ENCODE peak calls at places on chromosomes 13 and 19, in eight cellular contexts. X, S, V, E, F, M, R and C are unnamed samples.

GRCh38 chr13:113649212-113649611 is 8.8 kb downstream of the ATP4B start:
- DNase-seq in X (no peak), E (no peak), R (no peak), M (no peak), V (no peak), S (no peak), F (peak; percentile 49), C (no peak)

GRCh38 chr19:8629996-8630683 is at the start of gene NFILZ:
- DNase-seq in S (no peak), V (no peak), X (no peak), E (no peak), R (no peak), M (no peak), F (no peak), C (no peak)

GRCh38 chr13:101649490-101650126 is 197.1 kb downstream of the ITGBL1 start:
- DNase-seq in X (no peak), E (no peak), S (no peak), R (no peak), V (no peak), M (peak; percentile 30), F (no peak), C (no peak)

GRCh38 chr19:47756627-47756929 is 11.2 kb downstream of the NOP53 start:
- DNase-seq in V (no peak), S (no peak), E (no peak), X (no peak), F (no peak), R (no peak), M (no peak), C (no peak)

GRCh38 chr13:112249644-112250610 is 126.2 kb upstream of the SPACA7 start:
- DNase-seq in V (no peak), R (no peak), X (peak; percentile 87), M (no peak), F (no peak), S (no peak), E (peak; percentile 41), C (no peak)

GRCh38 chr19:35352177-35352447 is 4.4 kb downstream of the FFAR1 start:
- DNase-seq in R (no peak), X (no peak), F (peak; percentile 13), V (no peak), S (no peak), M (no peak), E (no peak), C (no peak)

GRCh38 chr13:73038064-73038463 is 20.7 kb upstream of the KLF5 start:
- DNase-seq in F (peak; percentile 16), E (no peak), M (no peak), V (no peak), X (no peak), S (no peak), R (no peak), C (no peak)

GRCh38 chr19:32744555-32745325 is 25.2 kb downstream of the TDRD12 start:
- DNase-seq in S (no peak), E (no peak), R (no peak), M (no peak), X (no peak), V (no peak), F (no peak), C (no peak)

GRCh38 chr13:62321895-62322294 is 906.2 kb upstream of the PCDH20 start:
- DNase-seq in E (no peak), S (no peak), X (no peak), R (no peak), V (no peak), M (no peak), F (no peak), C (no peak)

GRCh38 chr19:11199517-11199916 is 2.2 kb upstream of the KANK2 start:
- DNase-seq in R (no peak), S (no peak), X (no peak), V (no peak), M (no peak), F (no peak), E (no peak), C (no peak)
- H3K27ac ChIP-seq in R (no peak overlapping the region), S (no peak overlapping the region), X (peak overlapping the region; percentile 95), V (no peak overlapping the region), M (peak overlapping the region; percentile 98), F (no peak overlapping the region), E (no peak overlapping the region), C (no peak overlapping the region)

GRCh38 chr19:38644719-38645118 is 2.7 kb upstream of the ACTN4 start:
- DNase-seq in M (no peak), F (peak; percentile 52), E (no peak), X (no peak), R (no peak), S (no peak), V (no peak), C (no peak)
- H3K27ac ChIP-seq in M (peak overlapping the region; percentile 46), F (no peak overlapping the region), E (no peak overlapping the region), X (no peak overlapping the region), R (no peak overlapping the region), S (no peak overlapping the region), V (no peak overlapping the region), C (no peak overlapping the region)

GRCh38 chr13:40666905-40667621 is 622 bp upstream of the FOXO1 start:
- DNase-seq in V (no peak), M (peak; percentile 19), E (peak; percentile 64), X (peak; percentile 95), S (no peak), R (no peak), F (peak; percentile 70), C (no peak)

GRCh38 chr13:40667622-40667978 is 1.2 kb upstream of the FOXO1 start:
- DNase-seq in R (no peak), E (no peak), S (no peak), V (no peak), X (no peak), M (no peak), F (peak; percentile 85), C (no peak)

GRCh38 chr13:40665754-40666057 is 735 bp downstream of the FOXO1 start:
- DNase-seq in V (peak; percentile 55), X (no peak), M (peak; percentile 13), S (no peak), E (peak; percentile 72), R (peak; percentile 42), F (no peak), C (no peak)

GRCh38 chr13:40665061-40665753 is 1.2 kb downstream of the FOXO1 start:
- DNase-seq in M (peak; percentile 8), R (no peak), V (peak; percentile 28), E (peak; percentile 71), F (peak; percentile 47), X (no peak), S (no peak), C (no peak)

GRCh38 chr13:40666058-40666904 is at the start of gene FOXO1:
- DNase-seq in V (peak; percentile 92), E (peak; percentile 95), S (no peak), X (peak; percentile 94), M (peak; percentile 89), R (peak; percentile 83), F (peak; percentile 81), C (peak; percentile 85)
- H3K27ac ChIP-seq in V (peak within 1 kb of the TSS; percentile 78), E (peak within 1 kb of the TSS; percentile 83), S (no peak within 1 kb of the TSS), X (peak within 1 kb of the TSS; percentile 100), M (peak within 1 kb of the TSS; percentile 91), R (peak within 1 kb of the TSS; percentile 87), F (peak within 1 kb of the TSS; percentile 46), C (peak within 1 kb of the TSS; percentile 95)

GRCh38 chr19:43731854-43732253 is 16.0 kb downstream of the IRGC start:
- DNase-seq in F (no peak), X (no peak), R (no peak), E (no peak), S (no peak), M (no peak), V (no peak), C (no peak)
- H3K27ac ChIP-seq in F (no peak overlapping the region), X (no peak overlapping the region), R (no peak overlapping the region), E (no peak overlapping the region), S (no peak overlapping the region), M (no peak overlapping the region), V (no peak overlapping the region), C (no peak overlapping the region)

DNA sequence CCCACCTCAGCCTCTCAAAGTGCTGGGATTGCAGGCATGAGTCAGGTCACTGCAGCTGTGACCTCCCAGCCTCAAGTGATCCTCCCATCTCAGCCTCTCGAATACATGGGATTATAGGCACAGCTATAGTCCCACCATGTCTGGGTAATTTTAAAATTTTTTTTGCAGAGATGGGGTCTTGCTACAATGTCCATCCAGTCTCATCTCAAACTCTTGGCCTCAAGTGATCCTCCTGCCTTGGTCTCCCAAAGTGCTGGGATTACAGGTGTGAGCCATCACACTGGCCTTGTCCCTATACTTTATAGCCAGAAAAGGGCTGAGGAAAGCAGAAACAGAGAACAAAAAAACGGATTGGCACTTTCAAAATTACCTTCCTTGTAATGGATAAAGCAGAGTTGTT is 4.8 kb upstream of the FBXO27 start:
- DNase-seq in X (no peak), R (no peak), V (no peak), M (no peak), E (no peak), F (no peak), S (no peak), C (no peak)
- H3K27ac ChIP-seq in X (no peak overlapping the region), R (no peak overlapping the region), V (no peak overlapping the region), M (no peak overlapping the region), E (no peak overlapping the region), F (no peak overlapping the region), S (no peak overlapping the region), C (no peak overlapping the region)